ENCODE peak calls at places on chromosomes 16 and 17, in nine cellular contexts. M is DMS53; F is stimulated activated CD4-positive, alpha-beta T cell treated with anti-CD3 and anti-CD28 coated beads, Interleukin-1b, Interleukin-23, amount 100 ng/mL, for 48 hours; B is NCI-H510A treated with DMSO at 0.1 percent for 48 hours; J is uterus; W is astrocyte of the spinal cord; T is activated CD4-positive, alpha-beta T cell treated with anti-CD3 and anti-CD28 coated beads, Interleukin-2, amount 10 ng/mL, durations not matched to agents 7 days and 5 days; X is HT-29; E is left colon. Q is an unnamed sample.

GRCh38 chr16:81424761-81425160 is 19.8 kb upstream of the CMIP start:
- DNase-seq in F (peak), J (no peak), W (no peak), T (peak), X (no peak), E (no peak), B (no peak), M (peak), Q (no peak)

GRCh38 chr17:75980188-75981018 is 1.4 kb downstream of the TEN1 start:
- DNase-seq in T (no peak), F (no peak), M (peak), W (no peak), E (no peak), X (no peak), J (no peak), B (peak), Q (no peak)

GRCh38 chr17:335691-336090 is 16.9 kb downstream of the RPH3AL start:
- DNase-seq in B (no peak), M (peak), W (no peak), E (no peak), T (no peak), X (no peak), F (no peak), J (no peak), Q (peak)

GRCh38 chr17:78314683-78315354 is 45.1 kb downstream of the SOCS3 start:
- DNase-seq in X (no peak), B (no peak), E (no peak), F (peak), T (no peak), W (no peak), M (no peak), J (no peak), Q (peak)

GRCh38 chr17:1158879-1159278 is 20.9 kb downstream of the ABR start:
- DNase-seq in F (no peak), J (no peak), X (no peak), E (no peak), B (no peak), M (no peak), W (peak), T (no peak), Q (no peak)

GRCh38 chr16:71559855-71560254 is 17.0 kb downstream of the TAT start:
- DNase-seq in X (no peak), J (no peak), F (no peak), T (no peak), E (no peak), B (no peak), W (no peak), M (no peak), Q (no peak)

GRCh38 chr17:83152745-83153611 is 73.6 kb downstream of the METRNL start:
- DNase-seq in M (peak), W (no peak), E (peak), J (no peak), X (no peak), B (no peak), T (no peak), F (no peak), Q (no peak)

GRCh38 chr17:73430165-73430680 is 118.4 kb upstream of the CDC42EP4 start:
- DNase-seq in B (peak), W (no peak), T (no peak), E (peak), X (no peak), F (no peak), M (peak), J (no peak), Q (no peak)

GRCh38 chr16:77945126-77945525 is 77.2 kb upstream of the CLEC3A start:
- DNase-seq in J (no peak), T (no peak), W (peak), B (no peak), F (no peak), M (no peak), E (no peak), X (no peak), Q (no peak)

GRCh38 chr17:61284174-61284573 is 115.5 kb upstream of the TBX2 start:
- DNase-seq in B (no peak), E (no peak), W (peak), M (no peak), T (no peak), F (no peak), J (no peak), X (no peak), Q (no peak)

GRCh38 chr17:55845385-55845784 is 94.5 kb downstream of the PCTP start:
- DNase-seq in X (no peak), M (peak), J (peak), W (peak), B (peak), F (peak), T (peak), E (peak), Q (peak)

Q was measured in A673.